ENCODE peak calls at places on chromosomes 16 and 17, in ten cellular contexts. W is HepG2, Z is left ventricle myocardium inferior, O is BE2C, M is A549, X is transverse colon, R is PC-3, K is kidney, F is GM12865, A is astrocyte. S is an unnamed sample.
A peak's percentile ranks its signal among the peaks of the same experiment; 100 is the strongest.

GRCh38 chr17:63537001-63537400 is 13.3 kb upstream of the DCAF7 start:
- DNase-seq in W (no peak), Z (no peak), O (no peak), M (no peak), X (no peak), R (peak; percentile 32), K (no peak), F (no peak), A (no peak), S (no peak)

GRCh38 chr17:2694381-2695242 is 17.0 kb downstream of the CLUH start:
- DNase-seq in W (no peak), Z (no peak), O (no peak), M (no peak), X (peak; percentile 7), R (no peak), K (peak; percentile 71), F (no peak), A (no peak), S (no peak)

GRCh38 chr17:17419621-17420020 is 57.2 kb upstream of the MED9 start:
- DNase-seq in W (no peak), Z (peak; percentile 59), O (no peak), M (no peak), X (no peak), R (no peak), K (no peak), F (no peak), A (no peak), S (no peak)

GRCh38 chr16:13906426-13907089 is 13.4 kb upstream of the ERCC4 start:
- DNase-seq in W (no peak), Z (no peak), O (peak; percentile 26), M (no peak), X (no peak), R (no peak), K (no peak), F (no peak), A (no peak), S (no peak)

GRCh38 chr17:18315498-18316360 is 636 bp downstream of the SMCR8 start:
- DNase-seq in W (no peak), Z (no peak), O (no peak), M (no peak), X (peak; percentile 23), R (no peak), K (peak; percentile 49), F (no peak), A (peak; percentile 3), S (no peak)

GRCh38 chr17:69547947-69548346 is 133.4 kb downstream of the MAP2K6 start:
- DNase-seq in W (no peak), Z (no peak), O (no peak), M (no peak), X (no peak), R (no peak), K (no peak), F (peak; percentile 48), A (no peak), S (no peak)

GRCh38 chr16:3637371-3637923 is 17.0 kb upstream of the DNASE1 start:
- DNase-seq in W (peak; percentile 60), Z (no peak), O (peak; percentile 53), M (no peak), X (peak; percentile 59), R (no peak), K (no peak), F (peak; percentile 66), A (no peak), S (no peak)

GRCh38 chr17:44396946-44397345 is 7.5 kb upstream of the ITGA2B start:
- DNase-seq in W (no peak), Z (no peak), O (no peak), M (no peak), X (no peak), R (no peak), K (no peak), F (no peak), A (no peak), S (no peak)

GRCh38 chr16:89986600-89986999 is 32.7 kb downstream of the DBNDD1 start:
- DNase-seq in W (no peak), Z (no peak), O (no peak), M (no peak), X (no peak), R (no peak), K (no peak), F (no peak), A (no peak), S (no peak)

GRCh38 chr16:65120811-65121721 is 797 bp downstream of the CDH11 start:
- DNase-seq in W (no peak), Z (peak; percentile 20), O (peak; percentile 16), M (no peak), X (no peak), R (no peak), K (peak; percentile 73), F (no peak), A (peak; percentile 39), S (no peak)

GRCh38 chr17:49494937-49495841 is at the start of gene NGFR:
- DNase-seq in W (no peak), Z (peak; percentile 54), O (peak; percentile 69), M (peak; percentile 77), X (peak; percentile 33), R (peak; percentile 40), K (peak; percentile 82), F (peak; percentile 58), A (no peak), S (no peak)

GRCh38 chr16:56708418-56708817 is 21.5 kb upstream of the NUP93 start:
- DNase-seq in W (no peak), Z (no peak), O (no peak), M (no peak), X (no peak), R (no peak), K (no peak), F (no peak), A (no peak), S (no peak)
- H3K4me3 ChIP-seq in W (no peak overlapping the region), Z (no peak overlapping the region), O (no peak overlapping the region), M (no peak overlapping the region), X (no peak overlapping the region), R (no peak overlapping the region), K (no peak overlapping the region), F (no peak overlapping the region), A (no peak overlapping the region), S (no peak overlapping the region)

DNA sequence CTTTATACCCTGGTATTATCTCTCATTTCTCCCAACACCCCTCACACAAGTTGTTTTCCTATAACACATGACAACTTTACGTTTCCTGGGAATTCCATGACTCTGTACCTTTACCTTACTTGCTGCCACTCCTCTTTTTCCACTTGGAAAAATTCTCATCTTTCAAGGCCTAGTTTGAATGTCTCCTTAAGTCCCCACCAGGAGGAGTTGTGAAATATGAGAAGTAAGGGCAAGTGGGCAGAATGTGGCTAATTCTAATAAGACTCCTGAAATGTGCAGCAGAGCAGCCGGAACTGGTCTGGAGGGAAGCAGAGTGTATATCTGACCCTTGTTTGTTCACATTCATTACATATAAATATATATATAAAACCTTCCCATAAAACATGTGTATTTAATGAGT is 39.7 kb downstream of the BRCA1 start:
- DNase-seq in W (peak; percentile 9), Z (no peak), O (no peak), M (no peak), X (no peak), R (no peak), K (no peak), F (no peak), A (peak; percentile 33), S (no peak)
- TF ChIP-seq CTCF in W (no peak), Z (no peak), O (no peak), M (no peak), X (no peak), R (peak; percentile 23), K (no peak), F (no peak), A (peak; percentile 9), S (no peak)

GRCh38 chr17:6756425-6757012 is 673 bp downstream of the XAF1 start:
- DNase-seq in W (no peak), Z (no peak), O (no peak), M (no peak), X (no peak), R (no peak), K (no peak), F (no peak), A (no peak), S (no peak)

GRCh38 chr17:6755731-6756184 is at the start of gene XAF1:
- DNase-seq in W (no peak), Z (peak; percentile 26), O (no peak), M (no peak), X (peak; percentile 52), R (no peak), K (peak; percentile 77), F (peak; percentile 81), A (no peak), S (no peak)

GRCh38 chr17:6753565-6753964 is 2.3 kb upstream of the XAF1 start:
- DNase-seq in W (no peak), Z (no peak), O (no peak), M (no peak), X (no peak), R (no peak), K (no peak), F (no peak), A (peak; percentile 4), S (no peak)

GRCh38 chr17:6753006-6753445 is 2.8 kb upstream of the XAF1 start:
- DNase-seq in W (peak; percentile 11), Z (peak; percentile 66), O (no peak), M (no peak), X (peak; percentile 31), R (peak; percentile 44), K (peak; percentile 84), F (peak; percentile 52), A (peak; percentile 93), S (peak; percentile 83)

DNA sequence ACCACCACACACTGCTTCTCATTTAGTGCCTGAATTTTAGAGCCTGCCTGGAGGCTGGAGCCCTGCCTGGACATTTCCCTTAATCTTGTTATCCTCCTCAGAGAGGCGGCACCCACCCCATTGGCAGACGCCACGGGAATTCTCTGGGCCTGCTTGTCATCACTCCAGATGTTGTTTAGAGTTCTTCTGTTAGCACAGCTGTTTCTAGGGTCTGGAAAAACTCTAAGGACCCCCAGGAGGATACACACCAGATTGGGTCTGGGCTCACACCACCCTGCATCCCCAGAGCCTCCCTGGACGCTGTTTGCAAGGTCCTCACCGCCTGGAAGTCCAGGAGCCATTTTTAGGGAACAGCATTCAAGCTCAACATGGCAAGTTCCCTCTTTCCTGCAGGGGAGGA is 565 bp upstream of the XAF1 start:
- DNase-seq in W (no peak), Z (peak; percentile 76), O (peak; percentile 25), M (no peak), X (peak; percentile 14), R (no peak), K (peak; percentile 80), F (no peak), A (no peak), S (no peak)
- H3K4me3 ChIP-seq in W (peak overlapping the region; percentile 59), Z (peak overlapping the region; percentile 73), O (no peak overlapping the region), M (no peak overlapping the region), X (peak overlapping the region; percentile 68), R (no peak overlapping the region), K (peak overlapping the region; percentile 83), F (peak overlapping the region; percentile 78), A (no peak overlapping the region), S (peak overlapping the region; percentile 55)

DNA sequence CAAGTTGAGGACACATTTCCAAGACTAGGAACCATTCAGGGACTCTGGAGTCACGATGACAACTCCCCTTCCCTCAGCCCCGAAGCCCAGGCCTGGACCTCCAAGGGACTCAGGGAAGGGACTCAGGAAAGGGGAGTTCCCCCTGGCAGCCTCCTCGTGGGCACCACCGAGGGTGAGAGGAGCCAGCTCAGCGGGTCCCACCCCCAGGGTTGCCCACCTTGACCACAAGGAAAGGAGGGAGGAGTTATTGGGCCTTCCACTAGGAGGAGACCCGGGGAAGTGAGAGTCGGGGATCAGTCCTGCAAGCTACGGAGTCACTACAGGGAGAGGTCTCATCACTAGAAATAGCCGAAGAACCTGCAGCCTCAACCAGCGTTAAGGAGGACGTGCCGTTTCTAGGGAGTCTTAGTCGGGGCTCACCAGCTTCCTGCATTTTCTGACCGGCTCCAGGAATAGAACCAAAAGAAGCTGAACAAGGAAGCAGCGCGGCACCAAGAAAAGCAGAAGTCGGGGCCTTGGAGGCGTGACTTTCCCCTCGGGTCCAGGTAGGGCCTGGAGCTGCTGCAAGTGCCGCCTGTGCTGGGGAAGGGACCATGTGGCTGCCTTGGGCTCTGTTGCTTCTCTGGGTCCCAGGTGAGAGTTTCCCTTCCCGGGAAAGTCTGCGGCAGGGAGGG is at the start of gene CD300A:
- DNase-seq in W (no peak), Z (peak; percentile 55), O (no peak), M (no peak), X (no peak), R (no peak), K (peak; percentile 66), F (peak; percentile 68), A (no peak), S (no peak)
- TF ChIP-seq CTCF in W (no peak), Z (no peak), O (no peak), M (no peak), X (no peak), R (no peak), K (no peak), F (peak; percentile 11), A (no peak), S (no peak)